ENCODE peak calls at places on chromosomes 3 and 15, in ten cellular contexts. C, U, L, R, S, M, X, I, F and O are unnamed samples.

GRCh38 chr15:25545017-25545416 is 106.2 kb upstream of the UBE3A start:
- DNase-seq in L (no peak), R (peak), M (no peak), C (peak), I (no peak), X (no peak), S (no peak), F (no peak), U (no peak), O (peak)

GRCh38 chr15:100831466-100831865 is 48.2 kb upstream of the ALDH1A3 start:
- DNase-seq in X (no peak), F (no peak), L (no peak), U (no peak), C (no peak), M (no peak), I (no peak), S (no peak), R (no peak), O (no peak)

GRCh38 chr15:43268111-43269105 is 1.7 kb upstream of the TGM5 start:
- DNase-seq in L (peak), U (no peak), R (no peak), C (peak), X (no peak), F (no peak), S (no peak), I (no peak), M (peak), O (no peak)

GRCh38 chr15:38059665-38060064 is 125.2 kb downstream of the TMCO5A start:
- DNase-seq in R (no peak), L (no peak), I (no peak), S (no peak), M (no peak), F (no peak), C (no peak), U (no peak), X (no peak), O (no peak)

GRCh38 chr3:160665784-160666526 is 11.0 kb upstream of the ARL14 start:
- DNase-seq in M (no peak), I (no peak), X (no peak), C (peak), F (no peak), U (peak), R (peak), L (no peak), S (no peak), O (no peak)

GRCh38 chr15:75178171-75178937 is 23.3 kb upstream of the C15orf39 start:
- DNase-seq in M (peak), X (peak), F (no peak), C (no peak), I (no peak), S (no peak), R (no peak), L (no peak), U (no peak), O (no peak)

GRCh38 chr3:1561397-1561796 is 468.6 kb downstream of the CNTN6 start:
- DNase-seq in I (no peak), M (no peak), F (no peak), C (no peak), U (no peak), L (no peak), X (no peak), S (no peak), R (no peak), O (no peak)

GRCh38 chr3:135325726-135326245 is 530.7 kb downstream of the EPHB1 start:
- DNase-seq in X (no peak), C (no peak), I (no peak), S (no peak), U (no peak), R (no peak), F (no peak), M (no peak), L (no peak), O (no peak)

GRCh38 chr15:25287823-25288222 is 151.0 kb downstream of the UBE3A start:
- DNase-seq in I (no peak), M (no peak), R (no peak), L (no peak), C (no peak), X (no peak), F (no peak), S (no peak), U (no peak), O (no peak)

GRCh38 chr3:66747251-66747650 is 246.4 kb upstream of the LRIG1 start:
- DNase-seq in U (no peak), S (no peak), C (peak), R (no peak), L (no peak), X (no peak), I (no peak), M (no peak), F (no peak), O (no peak)

GRCh38 chr3:126954141-126954845 is 28.6 kb upstream of the PLXNA1 start:
- DNase-seq in I (no peak), L (no peak), R (peak), U (no peak), X (no peak), F (no peak), C (no peak), M (no peak), S (no peak), O (no peak)

GRCh38 chr3:4584537-4585249 is 91.5 kb downstream of the ITPR1 start:
- DNase-seq in M (no peak), I (no peak), L (no peak), R (no peak), U (peak), S (no peak), C (no peak), F (no peak), X (no peak), O (no peak)

GRCh38 chr15:69881310-69881660 is 216.4 kb downstream of the TLE3 start:
- DNase-seq in F (no peak), I (no peak), S (no peak), R (no peak), L (no peak), U (no peak), C (no peak), X (no peak), M (no peak), O (no peak)

GRCh38 chr15:31299588-31300207 is 26.9 kb upstream of the KLF13 start:
- DNase-seq in R (no peak), X (peak), S (no peak), F (no peak), U (no peak), L (no peak), M (no peak), C (no peak), I (no peak), O (no peak)

GRCh38 chr15:63104727-63105126 is 16.9 kb upstream of the LACTB start:
- DNase-seq in I (no peak), S (no peak), R (no peak), F (no peak), L (no peak), M (no peak), X (no peak), C (peak), U (no peak), O (no peak)

GRCh38 chr3:33173103-33173502 is 45.5 kb downstream of the SUSD5 start:
- DNase-seq in F (no peak), I (no peak), R (no peak), M (no peak), X (no peak), U (no peak), S (no peak), C (no peak), L (no peak), O (no peak)